ENCODE peak calls at places on chromosomes 13 and 19, in six cellular contexts. R is A549, H is endothelial cell of umbilical vein, T is HepG2, E is K562, K is GM12878. X is an unnamed sample.

GRCh38 chr13:47796816-47797215 is 204.3 kb downstream of the SUCLA2 start:
- DNase-seq in R (no peak), H (no peak), T (no peak), E (no peak), K (no peak), X (no peak)

GRCh38 chr13:41196620-41197019 is 2.3 kb upstream of the KBTBD7 start:
- DNase-seq in R (no peak), H (no peak), T (peak), E (no peak), K (no peak), X (peak)

GRCh38 chr13:76992548-76993001 is 694 bp downstream of the CLN5 start:
- DNase-seq in R (peak), H (peak), T (no peak), E (peak), K (no peak), X (peak)

GRCh38 chr19:39483141-39483540 is 2.5 kb downstream of the TIMM50 start:
- DNase-seq in R (no peak), H (no peak), T (no peak), E (no peak), K (no peak), X (no peak)

GRCh38 chr13:108959254-108959653 is 329.8 kb downstream of the MYO16 start:
- DNase-seq in R (no peak), H (peak), T (no peak), E (no peak), K (no peak), X (no peak)

GRCh38 chr19:35022460-35022859 is 7.8 kb upstream of the SCN1B start:
- DNase-seq in R (no peak), H (no peak), T (no peak), E (no peak), K (no peak), X (no peak)

GRCh38 chr19:3038214-3038613 is 9.1 kb upstream of the TLE2 start:
- DNase-seq in R (no peak), H (no peak), T (no peak), E (no peak), K (no peak), X (no peak)

GRCh38 chr13:54890976-54891375 is 1862.4 kb downstream of the OLFM4 start:
- DNase-seq in R (no peak), H (no peak), T (no peak), E (no peak), K (no peak), X (no peak)

GRCh38 chr13:48829536-48829935 is 146.2 kb upstream of the FNDC3A start:
- DNase-seq in R (no peak), H (no peak), T (no peak), E (no peak), K (no peak), X (peak)

GRCh38 chr13:48827709-48828108 is 148.0 kb upstream of the FNDC3A start:
- DNase-seq in R (no peak), H (no peak), T (no peak), E (no peak), K (no peak), X (no peak)

GRCh38 chr13:48831248-48831647 is 144.5 kb upstream of the FNDC3A start:
- DNase-seq in R (no peak), H (no peak), T (no peak), E (no peak), K (peak), X (no peak)

GRCh38 chr13:48826039-48826438 is 149.7 kb upstream of the FNDC3A start:
- DNase-seq in R (no peak), H (no peak), T (no peak), E (no peak), K (no peak), X (no peak)

DNA sequence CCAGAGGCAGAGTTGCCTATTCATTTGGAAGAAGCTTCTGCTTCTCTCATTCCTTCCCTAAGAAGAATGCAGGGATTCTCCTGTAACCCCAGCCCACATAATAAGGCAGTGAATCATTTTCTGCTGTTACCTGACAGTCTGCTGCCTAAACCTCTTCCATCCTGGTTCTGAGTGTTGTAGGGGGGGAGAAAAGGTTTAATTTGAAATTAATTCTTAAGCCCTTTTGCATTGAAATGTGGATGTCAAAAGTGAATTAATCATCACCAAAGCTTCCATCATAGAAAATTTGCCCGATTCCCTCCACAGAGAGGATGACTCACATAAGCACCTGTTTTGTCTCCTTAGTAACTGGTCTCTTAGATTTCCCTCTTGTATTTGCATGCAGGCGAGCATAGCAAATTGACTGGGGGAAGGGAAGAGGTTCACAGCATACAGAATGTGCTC is 146.7 kb upstream of the FNDC3A start:
- DNase-seq in R (peak), H (no peak), T (no peak), E (no peak), K (no peak), X (peak)
- TF ChIP-seq MYC in R (no peak), H (no peak), T (no peak), E (no peak), K (no peak), X (no peak)

DNA sequence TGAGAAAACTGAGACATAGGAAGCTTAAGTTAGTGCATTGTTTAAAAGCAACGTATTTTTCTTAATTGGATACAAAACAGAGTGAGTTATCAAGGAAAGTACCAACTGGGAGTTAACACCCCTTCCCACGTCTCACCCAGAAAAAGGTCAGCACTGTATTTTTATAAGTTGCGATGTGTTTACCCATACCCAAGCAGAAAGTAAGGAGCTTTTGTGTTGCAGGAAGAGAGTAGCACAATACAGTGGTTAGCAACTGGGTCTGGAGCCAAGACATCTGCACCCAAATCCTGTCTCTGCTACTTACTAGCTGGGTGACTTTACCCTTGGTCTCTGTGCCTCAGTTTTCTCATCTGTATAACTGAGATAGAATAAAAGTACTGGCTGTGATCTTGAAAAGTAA is 34.3 kb downstream of the FAM216B start:
- DNase-seq in R (no peak), H (peak), T (no peak), E (no peak), K (no peak), X (no peak)
- TF ChIP-seq MYC in R (no peak), H (no peak), T (no peak), E (no peak), K (no peak), X (no peak)

GRCh38 chr19:1514295-1514661 is 1.5 kb upstream of the ADAMTSL5 start:
- DNase-seq in R (no peak), H (no peak), T (no peak), E (no peak), K (no peak), X (no peak)

GRCh38 chr19:1514986-1515721 is 2.3 kb upstream of the ADAMTSL5 start:
- DNase-seq in R (no peak), H (no peak), T (no peak), E (no peak), K (no peak), X (no peak)

GRCh38 chr19:1512671-1513491 is at the start of gene ADAMTSL5:
- DNase-seq in R (peak), H (no peak), T (peak), E (peak), K (no peak), X (peak)

GRCh38 chr19:1511989-1512338 is 855 bp downstream of the ADAMTSL5 start:
- DNase-seq in R (no peak), H (no peak), T (no peak), E (no peak), K (no peak), X (no peak)

DNA sequence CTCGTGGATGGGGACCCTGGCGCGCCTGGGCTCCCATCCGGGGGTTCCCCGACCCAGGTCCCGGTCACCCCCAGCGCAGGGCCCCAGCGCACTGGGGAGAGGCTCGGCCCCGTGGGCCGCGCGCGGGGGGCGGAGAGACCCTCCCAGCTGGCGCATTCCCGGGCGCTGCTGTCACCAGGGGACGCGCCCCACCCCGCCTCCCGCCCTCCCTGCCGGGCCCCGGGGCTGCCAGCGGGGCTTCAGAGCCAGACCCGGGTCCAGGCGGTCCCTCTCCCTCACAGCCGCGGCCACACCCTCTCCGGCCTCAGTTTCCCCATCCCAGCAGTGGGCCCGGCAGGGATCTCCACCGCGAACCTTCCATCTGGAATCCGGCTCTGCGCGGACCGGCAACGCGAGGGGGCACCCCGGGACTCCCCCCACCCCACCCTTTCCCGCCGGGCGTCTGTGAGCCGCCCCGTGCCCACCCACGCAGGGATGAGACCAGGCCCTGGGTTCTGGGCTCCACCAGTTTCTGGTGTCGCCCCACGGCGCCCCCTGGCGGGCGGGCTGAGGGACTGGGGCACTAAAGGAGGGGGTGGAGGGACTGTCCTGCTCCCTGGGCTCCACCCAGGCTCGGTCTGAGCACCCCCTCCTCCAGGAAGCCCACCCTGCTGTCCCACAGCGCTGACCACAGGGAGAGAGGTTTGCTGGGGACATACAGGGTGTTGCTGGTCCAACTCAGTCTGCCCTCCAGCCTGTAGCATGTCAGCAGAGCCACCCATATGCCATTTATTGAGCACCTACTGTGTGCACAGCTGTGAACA is 874 bp upstream of the ADAMTSL5 start:
- DNase-seq in R (peak), H (no peak), T (no peak), E (peak), K (no peak), X (peak)
- TF ChIP-seq MYC in R (no peak), H (no peak), T (no peak), E (no peak), K (no peak), X (no peak)

GRCh38 chr13:110266983-110267382 is 40.0 kb downstream of the COL4A1 start:
- DNase-seq in R (no peak), H (peak), T (no peak), E (no peak), K (no peak), X (peak)
- TF ChIP-seq MYC in R (no peak), H (no peak), T (no peak), E (no peak), K (no peak), X (no peak)

DNA sequence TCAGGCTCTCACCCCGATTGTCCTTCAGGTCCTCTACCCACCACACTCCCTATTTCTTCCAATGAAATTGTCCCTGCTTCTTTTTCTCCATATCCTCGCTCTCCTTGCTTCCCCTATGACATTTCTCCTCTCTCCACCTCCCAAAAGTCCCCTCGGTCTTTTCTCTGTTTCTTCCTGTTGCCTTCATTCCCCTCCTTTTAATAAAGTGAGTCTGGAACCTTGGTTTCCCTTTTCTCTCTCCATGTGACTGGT is 676 bp upstream of the ZNF574 start:
- DNase-seq in R (no peak), H (no peak), T (no peak), E (no peak), K (no peak), X (no peak)
- TF ChIP-seq MYC in R (no peak), H (no peak), T (no peak), E (no peak), K (no peak), X (no peak)

DNA sequence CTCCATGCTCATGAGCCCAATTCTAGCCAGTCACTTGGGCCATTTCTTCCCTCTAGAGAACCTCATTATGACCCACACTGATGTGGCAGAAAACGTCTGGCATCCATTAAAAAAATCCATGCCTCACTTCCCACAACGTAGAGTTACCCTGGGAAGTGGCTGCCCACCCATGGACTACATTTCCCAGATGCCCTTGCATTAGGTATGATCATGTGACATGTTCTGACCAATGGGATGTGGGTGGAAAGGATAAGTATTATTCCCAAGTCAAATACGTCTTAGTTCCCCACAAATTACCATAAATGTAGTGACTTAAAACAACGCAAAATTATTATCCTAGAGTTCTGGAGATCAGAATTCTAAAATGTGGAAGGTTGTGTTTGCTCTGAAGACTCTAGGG is 47.9 kb upstream of the ZNRF4 start:
- DNase-seq in R (peak), H (no peak), T (peak), E (peak), K (no peak), X (peak)
- TF ChIP-seq MYC in R (no peak), H (no peak), T (no peak), E (no peak), K (no peak), X (no peak)

GRCh38 chr19:8695911-8696310 is 2.7 kb downstream of the ACTL9 start:
- DNase-seq in R (no peak), H (no peak), T (no peak), E (no peak), K (no peak), X (no peak)
- TF ChIP-seq MYC in R (no peak), H (no peak), T (no peak), E (no peak), K (no peak), X (no peak)

GRCh38 chr19:1264801-1265610 is 4.1 kb upstream of the CIRBP start:
- DNase-seq in R (peak), H (peak), T (peak), E (peak), K (no peak), X (peak)
- TF ChIP-seq MYC in R (no peak), H (no peak), T (no peak), E (no peak), K (no peak), X (no peak)